ENCODE peak calls at places on chromosomes 13 and 19, in five cellular contexts. W is neuronal stem cell, K is thoracic aorta, D is uterus, R is left ventricle myocardium inferior. L is an unnamed sample.
A peak's percentile ranks its signal among the peaks of the same experiment; 100 is the strongest.

GRCh38 chr13:104450006-104450405 is 1383.8 kb upstream of the SLC10A2 start:
- DNase-seq in D (no peak), K (no peak), W (no peak), R (no peak), L (no peak)

GRCh38 chr13:109700176-109700575 is 86.2 kb downstream of the IRS2 start:
- DNase-seq in D (no peak), W (no peak), R (peak; percentile 83), K (no peak), L (no peak)

GRCh38 chr13:77784531-77784930 is 87.0 kb downstream of the SLAIN1 start:
- DNase-seq in D (no peak), K (no peak), R (no peak), W (no peak), L (no peak)

GRCh38 chr19:16403151-16403977 is 68.4 kb downstream of the EPS15L1 start:
- DNase-seq in R (peak; percentile 39), K (no peak), D (peak; percentile 63), W (no peak), L (no peak)

GRCh38 chr13:50071399-50071798 is 56.2 kb downstream of the KCNRG start:
- DNase-seq in R (no peak), W (no peak), D (no peak), K (no peak), L (no peak)

GRCh38 chr13:80877944-80878241 is 537.0 kb upstream of the SPRY2 start:
- DNase-seq in K (no peak), D (no peak), R (no peak), W (no peak), L (no peak)

GRCh38 chr19:1064661-1065605 is 2.0 kb upstream of the ARHGAP45 start:
- DNase-seq in K (no peak), D (peak; percentile 51), R (peak; percentile 66), W (no peak), L (peak; percentile 86)

GRCh38 chr19:32363175-32363574 is 17.8 kb downstream of the ZNF507 start:
- DNase-seq in K (no peak), W (no peak), D (no peak), R (no peak), L (no peak)

GRCh38 chr13:40916207-40916998 is 102.7 kb downstream of the ELF1 start:
- DNase-seq in R (no peak), D (no peak), W (no peak), K (no peak), L (no peak)

GRCh38 chr19:56869886-56870285 is 29.4 kb upstream of the PEG3 start:
- DNase-seq in D (no peak), W (no peak), K (no peak), R (no peak), L (no peak)

GRCh38 chr19:9352505-9352904 is 10.3 kb upstream of the ZNF177 start:
- DNase-seq in D (no peak), R (no peak), W (no peak), K (no peak), L (no peak)

GRCh38 chr19:4360641-4361151 is 17.3 kb downstream of the MPND start:
- DNase-seq in D (no peak), W (no peak), R (no peak), K (no peak), L (no peak)

GRCh38 chr13:20814224-20814910 is 40.6 kb upstream of the EEF1AKMT1 start:
- DNase-seq in K (peak; percentile 69), W (no peak), R (peak; percentile 81), D (peak; percentile 89), L (no peak)

GRCh38 chr19:50639121-50640112 is at the start of gene SYT3:
- DNase-seq in R (peak; percentile 36), K (no peak), D (no peak), W (peak; percentile 66), L (no peak)

GRCh38 chr13:109693213-109693612 is 93.2 kb downstream of the IRS2 start:
- DNase-seq in K (no peak), W (no peak), D (no peak), R (no peak), L (no peak)

GRCh38 chr19:51719251-51719901 is 4.4 kb downstream of the HAS1 start:
- DNase-seq in K (no peak), R (no peak), W (no peak), D (no peak), L (no peak)

GRCh38 chr19:48795055-48795854 is 15.6 kb downstream of the BCAT2 start:
- DNase-seq in W (peak; percentile 91), D (peak; percentile 90), K (peak; percentile 87), R (peak; percentile 91), L (peak; percentile 86)

GRCh38 chr13:34951528-34951927 is 9.5 kb downstream of the NBEA start:
- DNase-seq in D (no peak), K (no peak), W (no peak), R (no peak), L (no peak)

GRCh38 chr19:39223703-39224279 is 19.7 kb upstream of the SYCN start:
- DNase-seq in D (no peak), W (peak; percentile 37), R (no peak), K (no peak), L (no peak)

GRCh38 chr13:26425439-26426358 is 131.8 kb upstream of the WASF3 start:
- DNase-seq in W (no peak), R (no peak), K (no peak), D (no peak), L (no peak)

GRCh38 chr19:3398114-3398899 is 31.9 kb downstream of the NFIC start:
- DNase-seq in W (no peak), R (peak; percentile 84), D (peak; percentile 82), K (no peak), L (no peak)

DNA sequence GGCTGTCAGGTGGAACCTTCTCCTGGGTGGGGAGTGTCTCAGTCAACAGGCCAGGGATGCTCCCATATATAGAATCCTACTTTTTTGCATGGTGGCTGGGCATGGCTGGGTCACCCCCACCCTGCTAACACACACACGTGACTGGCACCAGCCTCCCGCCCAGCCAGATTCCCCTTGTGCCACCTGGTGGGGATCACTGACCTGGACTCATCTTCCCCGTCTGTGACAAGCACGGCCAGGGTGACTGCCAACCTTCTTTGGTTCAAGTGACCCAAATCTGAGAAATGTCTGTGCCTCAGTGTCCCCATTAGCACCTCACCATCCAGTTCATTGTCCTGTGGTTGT is 1.0 kb downstream of the PKN1 start:
- DNase-seq in K (no peak), W (no peak), D (no peak), R (no peak), L (no peak)
- H3K4me3 ChIP-seq in K (peak overlapping the region; percentile 95), W (peak overlapping the region; percentile 90), D (peak overlapping the region; percentile 79), R (peak overlapping the region; percentile 93), L (peak overlapping the region; percentile 43)

DNA sequence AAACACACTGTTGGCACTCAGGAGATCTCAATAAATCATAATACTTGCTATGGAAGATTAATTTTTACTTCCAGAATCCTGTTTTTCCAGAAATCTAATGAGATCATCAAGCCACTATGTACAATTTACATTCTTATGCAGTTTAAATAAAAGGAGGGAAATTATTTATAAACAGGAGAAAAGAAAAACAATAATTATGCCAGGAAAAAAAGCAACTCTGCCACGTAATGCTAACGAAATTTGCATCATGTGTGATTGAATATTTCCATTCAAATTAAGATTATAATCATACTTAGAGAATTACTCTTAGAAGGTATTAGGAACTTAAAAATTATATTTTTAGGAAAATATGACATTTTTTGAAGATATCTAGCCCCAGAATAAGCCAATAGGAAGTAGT is 13.0 kb downstream of the FAM124A start:
- DNase-seq in R (no peak), D (no peak), K (no peak), W (no peak), L (no peak)
- H3K4me1 ChIP-seq in R (peaks cover 55% of the 10 kb centered on the region), D (no peaks in the 10 kb centered on the region), K (peaks cover 7% of the 10 kb centered on the region), W (peaks cover 7% of the 10 kb centered on the region), L (no peaks in the 10 kb centered on the region)

DNA sequence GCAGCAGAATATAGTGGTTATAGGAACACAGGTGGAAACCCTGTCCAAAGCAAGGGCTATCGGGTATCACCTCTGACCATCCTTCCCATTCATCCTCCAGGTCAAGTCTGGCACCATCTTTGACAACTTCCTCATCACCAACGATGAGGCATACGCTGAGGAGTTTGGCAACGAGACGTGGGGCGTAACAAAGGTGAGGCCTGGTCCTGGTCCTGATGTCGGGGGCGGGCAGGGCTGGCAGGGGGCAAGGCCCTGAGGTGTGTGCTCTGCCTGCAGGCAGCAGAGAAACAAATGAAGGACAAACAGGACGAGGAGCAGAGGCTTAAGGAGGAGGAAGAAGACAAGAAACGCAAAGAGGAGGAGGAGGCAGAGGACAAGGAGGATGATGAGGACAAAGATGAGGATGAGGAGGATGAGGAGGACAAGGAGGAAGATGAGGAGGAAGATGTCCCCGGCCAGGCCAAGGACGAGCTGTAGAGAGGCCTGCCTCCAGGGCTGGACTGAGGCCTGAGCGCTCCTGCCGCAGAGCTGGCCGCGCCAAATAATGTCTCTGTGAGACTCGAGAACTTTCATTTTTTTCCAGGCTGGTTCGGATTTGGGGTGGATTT is 2.1 kb upstream of the RAD23A start:
- DNase-seq in W (no peak), K (no peak), R (no peak), D (no peak), L (no peak)
- H3K36me3 ChIP-seq in W (peaks cover 84% of the 10 kb centered on the region), K (peaks cover 50% of the 10 kb centered on the region), R (peaks cover 72% of the 10 kb centered on the region), D (no peaks in the 10 kb centered on the region), L (peaks cover 60% of the 10 kb centered on the region)

DNA sequence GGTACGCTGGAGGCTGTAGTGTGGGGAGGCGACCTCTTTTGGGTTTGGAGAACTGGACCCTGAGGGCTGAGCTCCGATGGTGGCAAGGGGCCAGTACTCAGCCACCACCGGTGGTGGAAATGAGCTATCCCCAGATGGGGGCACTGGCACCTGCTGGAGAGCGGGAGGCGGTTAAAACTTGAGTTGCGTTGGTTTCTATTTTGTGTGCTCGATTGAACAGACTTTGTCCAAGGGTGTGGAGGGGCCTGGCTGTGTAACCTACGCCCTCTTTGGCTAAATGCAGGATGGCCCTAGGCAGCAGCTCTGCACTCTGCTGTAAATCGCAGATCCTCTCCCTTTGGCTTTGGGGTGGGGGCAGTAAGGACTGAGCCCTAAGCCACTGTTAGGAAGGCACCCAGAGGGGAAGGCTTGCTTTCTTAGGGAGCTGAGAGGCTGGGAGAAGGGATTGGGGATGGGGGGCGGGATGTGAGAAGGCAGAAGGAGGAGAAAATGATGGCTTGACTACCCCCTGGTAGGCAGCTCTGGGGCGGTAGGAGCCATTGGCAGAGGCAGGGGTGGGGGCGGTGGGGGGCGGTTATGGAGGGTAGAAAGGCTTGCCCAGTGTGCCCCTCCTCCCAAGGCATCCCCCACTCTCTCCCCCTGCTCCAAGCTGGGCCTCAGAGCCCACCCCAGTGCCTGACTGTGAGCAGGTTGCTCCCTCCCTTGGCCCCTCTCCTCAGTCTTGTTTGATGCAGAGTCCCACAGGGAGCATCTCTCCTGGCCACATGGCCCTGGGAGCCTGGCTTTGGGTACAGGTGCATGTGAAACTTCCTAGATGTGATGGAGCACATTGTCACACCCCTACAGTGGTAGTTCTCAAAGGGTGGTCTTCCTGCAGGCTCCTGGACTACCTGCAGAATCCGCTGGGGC is 5.0 kb downstream of the VSTM2B start:
- DNase-seq in W (no peak), R (no peak), D (no peak), K (no peak), L (no peak)
- H3K4me3 ChIP-seq in W (peak overlapping the region; percentile 34), R (no peak overlapping the region), D (no peak overlapping the region), K (no peak overlapping the region), L (no peak overlapping the region)

GRCh38 chr19:43469160-43469480 is 3.7 kb upstream of the LYPD3 start:
- DNase-seq in W (no peak), D (no peak), K (no peak), R (no peak), L (peak; percentile 63)
- H3K4me1 ChIP-seq in W (peaks cover 2% of the 10 kb centered on the region), D (no peaks in the 10 kb centered on the region), K (peaks cover 13% of the 10 kb centered on the region), R (peaks cover 7% of the 10 kb centered on the region), L (peaks cover 43% of the 10 kb centered on the region)